ENCODE peak calls at places on chromosome 1, in ten cellular contexts. Y, I, M, G, X, T, N, U, R and C are unnamed samples.

GRCh38 chr1:155134322-155134721 is 1.3 kb upstream of the SLC50A1 start:
- DNase-seq in G (no peak), N (no peak), I (no peak), R (no peak), U (no peak), X (no peak), M (no peak), T (no peak), Y (no peak), C (no peak)

GRCh38 chr1:19869929-19870328 is 12.3 kb upstream of the OTUD3 start:
- DNase-seq in X (no peak), Y (peak; percentile 67), I (no peak), T (no peak), M (no peak), U (no peak), N (peak; percentile 42), R (no peak), G (no peak), C (no peak)

GRCh38 chr1:3531928-3532327 is 77.5 kb downstream of the ARHGEF16 start:
- DNase-seq in G (no peak), R (peak; percentile 72), N (no peak), I (no peak), T (no peak), U (no peak), X (no peak), Y (no peak), M (no peak), C (no peak)

GRCh38 chr1:89945852-89946476 is 48.9 kb upstream of the ZNF326 start:
- DNase-seq in N (no peak), T (no peak), R (no peak), Y (no peak), M (no peak), I (no peak), G (no peak), U (no peak), X (no peak), C (no peak)

GRCh38 chr1:109768700-109769325 is 5.1 kb upstream of the EPS8L3 start:
- DNase-seq in M (no peak), X (no peak), Y (no peak), G (no peak), U (no peak), N (no peak), T (peak; percentile 35), R (no peak), I (no peak), C (no peak)

GRCh38 chr1:17170571-17170970 is 34.4 kb upstream of the PADI1 start:
- DNase-seq in Y (peak; percentile 58), R (no peak), X (no peak), M (peak; percentile 11), N (no peak), G (no peak), I (no peak), U (no peak), T (no peak), C (no peak)

GRCh38 chr1:230212405-230212936 is 145.4 kb downstream of the GALNT2 start:
- DNase-seq in T (no peak), U (no peak), I (no peak), Y (no peak), X (no peak), G (no peak), N (no peak), M (no peak), R (no peak), C (no peak)

GRCh38 chr1:196535727-196536126 is 72.5 kb downstream of the KCNT2 start:
- DNase-seq in G (no peak), M (peak; percentile 65), N (peak; percentile 22), U (no peak), T (no peak), R (no peak), X (peak; percentile 10), I (no peak), Y (no peak), C (no peak)

GRCh38 chr1:202329891-202330290 is 11.8 kb downstream of the UBE2T start:
- DNase-seq in G (no peak), M (no peak), Y (no peak), I (no peak), T (peak; percentile 12), N (no peak), X (no peak), R (peak; percentile 64), U (no peak), C (no peak)

GRCh38 chr1:25906644-25907300 is 553 bp upstream of the STMN1 start:
- DNase-seq in X (no peak), M (no peak), N (peak; percentile 72), U (peak; percentile 32), T (no peak), Y (no peak), R (peak; percentile 67), G (no peak), I (no peak), C (peak; percentile 44)

GRCh38 chr1:14128096-14128495 is 428.1 kb downstream of the PRDM2 start:
- DNase-seq in Y (no peak), M (no peak), I (no peak), G (no peak), N (no peak), U (no peak), X (no peak), T (no peak), R (no peak), C (no peak)

GRCh38 chr1:156641761-156642264 is at the start of gene BCAN:
- DNase-seq in G (peak; percentile 80), I (no peak), R (peak; percentile 97), T (no peak), U (no peak), N (peak; percentile 44), Y (peak; percentile 32), M (no peak), X (no peak), C (peak; percentile 89)

GRCh38 chr1:36123357-36123756 is 1.7 kb downstream of the COL8A2 start:
- DNase-seq in R (peak; percentile 34), Y (no peak), N (no peak), U (no peak), G (no peak), T (no peak), X (no peak), I (no peak), M (no peak), C (peak; percentile 3)

GRCh38 chr1:113303252-113303651 is 87.1 kb upstream of the MAGI3 start:
- DNase-seq in M (no peak), G (no peak), U (no peak), R (no peak), X (no peak), Y (peak; percentile 10), I (no peak), T (no peak), N (no peak), C (no peak)

GRCh38 chr1:78333426-78334012 is 157.3 kb upstream of the PTGFR start:
- DNase-seq in T (no peak), M (no peak), U (no peak), R (no peak), I (no peak), Y (no peak), G (peak; percentile 64), X (no peak), N (no peak), C (peak; percentile 20)

GRCh38 chr1:199083680-199084079 is 444.8 kb downstream of the PTPRC start:
- DNase-seq in U (no peak), M (no peak), X (no peak), G (no peak), I (no peak), Y (peak; percentile 23), N (no peak), R (no peak), T (no peak), C (no peak)

GRCh38 chr1:25148673-25149300 is 83.5 kb downstream of the SYF2 start:
- DNase-seq in Y (no peak), U (no peak), M (no peak), R (peak; percentile 69), G (no peak), N (no peak), X (no peak), I (no peak), T (no peak), C (peak; percentile 53)

GRCh38 chr1:229412056-229412455 is 21.8 kb downstream of the ACTA1 start:
- DNase-seq in G (no peak), N (peak; percentile 30), R (no peak), X (no peak), M (no peak), T (no peak), Y (no peak), U (no peak), I (no peak), C (peak; percentile 62)

GRCh38 chr1:24744911-24745710 is at the start of gene CLIC4:
- DNase-seq in N (peak; percentile 100), T (peak; percentile 100), Y (peak; percentile 98), X (peak; percentile 99), M (peak; percentile 100), G (peak; percentile 96), U (peak; percentile 99), R (peak; percentile 98), I (peak; percentile 98), C (peak; percentile 94)

GRCh38 chr1:101996830-101997485 is at the start of gene OLFM3:
- DNase-seq in I (no peak), T (no peak), N (peak; percentile 92), M (no peak), G (peak; percentile 71), Y (peak; percentile 2), X (no peak), U (no peak), R (peak; percentile 79), C (peak; percentile 84)

GRCh38 chr1:165884690-165885304 is 57.4 kb downstream of the UCK2 start:
- DNase-seq in U (no peak), X (no peak), R (no peak), N (no peak), M (no peak), T (no peak), I (no peak), Y (no peak), G (no peak), C (no peak)

GRCh38 chr1:59767119-59767518 is 47.6 kb upstream of the HOOK1 start:
- DNase-seq in N (no peak), T (no peak), R (no peak), M (no peak), G (no peak), Y (no peak), U (no peak), X (no peak), I (no peak), C (no peak)

GRCh38 chr1:82317671-82318070 is 516.9 kb downstream of the ADGRL2 start:
- DNase-seq in U (no peak), Y (no peak), X (no peak), G (no peak), T (no peak), N (no peak), M (no peak), R (no peak), I (no peak), C (no peak)

GRCh38 chr1:213162862-213163261 is 111.8 kb downstream of the RPS6KC1 start:
- DNase-seq in I (no peak), X (no peak), T (no peak), U (no peak), N (no peak), M (no peak), Y (no peak), G (no peak), R (no peak), C (no peak)

GRCh38 chr1:228377664-228378452 is 28.8 kb downstream of the TRIM11 start:
- DNase-seq in Y (no peak), U (no peak), R (peak; percentile 54), G (peak; percentile 75), N (no peak), T (no peak), I (no peak), M (no peak), X (no peak), C (peak; percentile 96)

GRCh38 chr1:59150537-59151386 is 146.1 kb upstream of the FGGY start:
- DNase-seq in X (peak; percentile 95), R (no peak), T (no peak), U (no peak), I (peak; percentile 95), G (no peak), N (peak; percentile 80), Y (peak; percentile 96), M (peak; percentile 90), C (no peak)

GRCh38 chr1:220887868-220888664 is 8.8 kb downstream of the HLX start:
- DNase-seq in R (peak; percentile 58), X (no peak), N (no peak), T (no peak), U (no peak), M (no peak), I (no peak), G (no peak), Y (no peak), C (no peak)

GRCh38 chr1:30683699-30684098 is 39.7 kb downstream of the MATN1 start:
- DNase-seq in N (no peak), U (no peak), Y (no peak), X (no peak), I (no peak), T (no peak), G (no peak), R (no peak), M (no peak), C (no peak)